ENCODE peak calls at places on chromosome 13, in six cellular contexts. C is NCI-H748 treated with DMSO at 0.1 percent for 48 hours, E is BE2C, X is ecto neural progenitor cell, K is SHP77, L is heart right ventricle. Z is an unnamed sample.

GRCh38 chr13:44393391-44393790 is 19.8 kb downstream of the SERP2 start:
- DNase-seq in K (no peak), E (no peak), C (no peak), L (no peak), X (peak), Z (no peak)

GRCh38 chr13:84296386-84296785 is 414.1 kb upstream of the SLITRK1 start:
- DNase-seq in L (no peak), K (no peak), X (no peak), C (no peak), E (no peak), Z (no peak)

GRCh38 chr13:43284162-43284561 is 260.8 kb downstream of the DNAJC15 start:
- DNase-seq in C (no peak), L (no peak), K (no peak), X (no peak), E (no peak), Z (no peak)

GRCh38 chr13:106899444-106899843 is 331.5 kb upstream of the ARGLU1 start:
- DNase-seq in X (no peak), K (peak), E (no peak), L (no peak), C (no peak), Z (no peak)

GRCh38 chr13:101415358-101416174 is 742 bp downstream of the NALCN start:
- DNase-seq in L (no peak), E (no peak), X (no peak), K (no peak), C (no peak), Z (no peak)

GRCh38 chr13:21849323-21849722 is 178.4 kb downstream of the FGF9 start:
- DNase-seq in K (peak), C (peak), E (no peak), X (no peak), L (no peak), Z (peak)

GRCh38 chr13:67147257-67148218 is 82.6 kb downstream of the PCDH9 start:
- DNase-seq in C (no peak), E (no peak), X (no peak), L (peak), K (peak), Z (no peak)

GRCh38 chr13:66565261-66565660 is 664.9 kb downstream of the PCDH9 start:
- DNase-seq in K (no peak), E (no peak), X (no peak), C (no peak), L (no peak), Z (no peak)

GRCh38 chr13:112688560-112689497 is 1.0 kb upstream of the ATP11A start:
- DNase-seq in C (peak), E (no peak), L (no peak), X (no peak), K (no peak), Z (no peak)

GRCh38 chr13:106205871-106206270 is 329.6 kb downstream of the EFNB2 start:
- DNase-seq in C (no peak), L (no peak), E (no peak), K (no peak), X (no peak), Z (no peak)

GRCh38 chr13:73092831-73093230 is 34.0 kb downstream of the KLF5 start:
- DNase-seq in L (no peak), E (no peak), C (no peak), K (no peak), X (no peak), Z (no peak)

GRCh38 chr13:76380436-76381065 is 505.7 kb downstream of the KCTD12 start:
- DNase-seq in C (no peak), K (no peak), L (no peak), E (no peak), X (no peak), Z (no peak)

GRCh38 chr13:113889467-113889866 is 25.6 kb upstream of the GAS6 start:
- DNase-seq in E (no peak), X (no peak), C (no peak), L (no peak), K (no peak), Z (no peak)

GRCh38 chr13:112996671-112997091 is 27.7 kb downstream of the MCF2L start:
- DNase-seq in L (no peak), K (peak), X (no peak), E (no peak), C (no peak), Z (no peak)

GRCh38 chr13:39552233-39552632 is 50.8 kb downstream of the LHFPL6 start:
- DNase-seq in X (no peak), L (no peak), E (no peak), K (no peak), C (peak), Z (no peak)

GRCh38 chr13:112263152-112263551 is 113.0 kb upstream of the SPACA7 start:
- DNase-seq in X (no peak), E (no peak), L (no peak), K (no peak), C (no peak), Z (no peak)

GRCh38 chr13:78121459-78122348 is 203.1 kb upstream of the EDNRB start:
- DNase-seq in C (peak), X (no peak), K (peak), L (peak), E (peak), Z (peak)

GRCh38 chr13:72953391-72953960 is 105.3 kb upstream of the KLF5 start:
- DNase-seq in E (no peak), X (no peak), C (peak), L (no peak), K (no peak), Z (peak)